ENCODE peak calls at places on chromosomes 2 and 18, in seven cellular contexts. One of them, this sample, is unnamed.

GRCh38 chr2:218249686-218250085 is 11.1 kb upstream of the GPBAR1 start:
- DNase-seq in GM12865: no peak
- DNase-seq in endothelial cell: no peak
- DNase-seq in CD8-positive, alpha-beta T cell: no peak
- DNase-seq in lower lobe of right lung: no peak
- DNase-seq in left ventricle myocardium inferior: no peak
- DNase-seq in brain microvascular endothelial cell: no peak
- DNase-seq in this sample: no peak

GRCh38 chr2:196718796-196719564 is 79.5 kb downstream of the CCDC150 start:
- DNase-seq in lower lobe of right lung: no peak
- DNase-seq in left ventricle myocardium inferior: no peak
- DNase-seq in endothelial cell: peak
- DNase-seq in CD8-positive, alpha-beta T cell: no peak
- DNase-seq in GM12865: no peak
- DNase-seq in brain microvascular endothelial cell: peak
- DNase-seq in this sample: peak

GRCh38 chr2:138708682-138709241 is 71.4 kb downstream of the NXPH2 start:
- DNase-seq in left ventricle myocardium inferior: no peak
- DNase-seq in endothelial cell: no peak
- DNase-seq in brain microvascular endothelial cell: no peak
- DNase-seq in GM12865: no peak
- DNase-seq in lower lobe of right lung: no peak
- DNase-seq in CD8-positive, alpha-beta T cell: no peak
- DNase-seq in this sample: no peak

GRCh38 chr2:29155578-29155977 is 40.4 kb downstream of the CLIP4 start:
- DNase-seq in brain microvascular endothelial cell: peak
- DNase-seq in endothelial cell: no peak
- DNase-seq in left ventricle myocardium inferior: no peak
- DNase-seq in lower lobe of right lung: no peak
- DNase-seq in CD8-positive, alpha-beta T cell: no peak
- DNase-seq in GM12865: no peak
- DNase-seq in this sample: no peak

GRCh38 chr18:47917923-47918610 is 12.4 kb downstream of the SMAD2 start:
- DNase-seq in CD8-positive, alpha-beta T cell: no peak
- DNase-seq in GM12865: peak
- DNase-seq in endothelial cell: no peak
- DNase-seq in left ventricle myocardium inferior: no peak
- DNase-seq in lower lobe of right lung: no peak
- DNase-seq in brain microvascular endothelial cell: no peak
- DNase-seq in this sample: no peak

GRCh38 chr2:50782543-50782942 is 249.4 kb downstream of the NRXN1 start:
- DNase-seq in CD8-positive, alpha-beta T cell: no peak
- DNase-seq in endothelial cell: no peak
- DNase-seq in lower lobe of right lung: no peak
- DNase-seq in GM12865: no peak
- DNase-seq in brain microvascular endothelial cell: peak
- DNase-seq in left ventricle myocardium inferior: no peak
- DNase-seq in this sample: no peak

GRCh38 chr2:127585270-127585807 is 49.9 kb downstream of the MYO7B start:
- DNase-seq in CD8-positive, alpha-beta T cell: no peak
- DNase-seq in left ventricle myocardium inferior: no peak
- DNase-seq in GM12865: no peak
- DNase-seq in endothelial cell: no peak
- DNase-seq in lower lobe of right lung: no peak
- DNase-seq in brain microvascular endothelial cell: no peak
- DNase-seq in this sample: no peak

GRCh38 chr18:48994044-48994651 is 43.4 kb upstream of the SMAD7 start:
- DNase-seq in lower lobe of right lung: peak
- DNase-seq in endothelial cell: no peak
- DNase-seq in CD8-positive, alpha-beta T cell: no peak
- DNase-seq in GM12865: no peak
- DNase-seq in left ventricle myocardium inferior: no peak
- DNase-seq in brain microvascular endothelial cell: peak
- DNase-seq in this sample: no peak

GRCh38 chr2:226247289-226248275 is 552.0 kb downstream of the IRS1 start:
- DNase-seq in GM12865: no peak
- DNase-seq in CD8-positive, alpha-beta T cell: no peak
- DNase-seq in brain microvascular endothelial cell: no peak
- DNase-seq in lower lobe of right lung: no peak
- DNase-seq in left ventricle myocardium inferior: no peak
- DNase-seq in endothelial cell: no peak
- DNase-seq in this sample: no peak

GRCh38 chr2:134122610-134123009 is 131.3 kb upstream of the MGAT5 start:
- DNase-seq in GM12865: no peak
- DNase-seq in brain microvascular endothelial cell: no peak
- DNase-seq in endothelial cell: no peak
- DNase-seq in lower lobe of right lung: no peak
- DNase-seq in CD8-positive, alpha-beta T cell: no peak
- DNase-seq in left ventricle myocardium inferior: no peak
- DNase-seq in this sample: no peak

GRCh38 chr18:13112982-13113381 is 105.6 kb upstream of the LDLRAD4 start:
- DNase-seq in left ventricle myocardium inferior: peak
- DNase-seq in brain microvascular endothelial cell: peak
- DNase-seq in lower lobe of right lung: no peak
- DNase-seq in endothelial cell: peak
- DNase-seq in CD8-positive, alpha-beta T cell: no peak
- DNase-seq in GM12865: no peak
- DNase-seq in this sample: peak

GRCh38 chr2:176527141-176527901 is 258.1 kb downstream of the MTX2 start:
- DNase-seq in endothelial cell: no peak
- DNase-seq in GM12865: no peak
- DNase-seq in brain microvascular endothelial cell: no peak
- DNase-seq in CD8-positive, alpha-beta T cell: no peak
- DNase-seq in left ventricle myocardium inferior: no peak
- DNase-seq in lower lobe of right lung: no peak
- DNase-seq in this sample: no peak

GRCh38 chr18:58552057-58552461 is 76.8 kb downstream of the ALPK2 start:
- DNase-seq in brain microvascular endothelial cell: peak
- DNase-seq in endothelial cell: no peak
- DNase-seq in left ventricle myocardium inferior: no peak
- DNase-seq in lower lobe of right lung: no peak
- DNase-seq in CD8-positive, alpha-beta T cell: no peak
- DNase-seq in GM12865: peak
- DNase-seq in this sample: no peak

GRCh38 chr18:36756262-36756661 is 72.5 kb downstream of the TPGS2 start:
- DNase-seq in GM12865: no peak
- DNase-seq in left ventricle myocardium inferior: no peak
- DNase-seq in endothelial cell: no peak
- DNase-seq in lower lobe of right lung: no peak
- DNase-seq in brain microvascular endothelial cell: no peak
- DNase-seq in CD8-positive, alpha-beta T cell: no peak
- DNase-seq in this sample: no peak

GRCh38 chr2:64792310-64792709 is 138.6 kb upstream of the SERTAD2 start:
- DNase-seq in lower lobe of right lung: no peak
- DNase-seq in brain microvascular endothelial cell: no peak
- DNase-seq in endothelial cell: no peak
- DNase-seq in CD8-positive, alpha-beta T cell: no peak
- DNase-seq in left ventricle myocardium inferior: no peak
- DNase-seq in GM12865: no peak
- DNase-seq in this sample: no peak

GRCh38 chr2:212854116-212854515 is 297.3 kb downstream of the IKZF2 start:
- DNase-seq in endothelial cell: no peak
- DNase-seq in lower lobe of right lung: no peak
- DNase-seq in GM12865: no peak
- DNase-seq in CD8-positive, alpha-beta T cell: no peak
- DNase-seq in left ventricle myocardium inferior: no peak
- DNase-seq in brain microvascular endothelial cell: no peak
- DNase-seq in this sample: no peak

GRCh38 chr2:176285321-176285720 is 16.1 kb downstream of the MTX2 start:
- DNase-seq in GM12865: no peak
- DNase-seq in left ventricle myocardium inferior: no peak
- DNase-seq in lower lobe of right lung: no peak
- DNase-seq in endothelial cell: no peak
- DNase-seq in CD8-positive, alpha-beta T cell: no peak
- DNase-seq in brain microvascular endothelial cell: peak
- DNase-seq in this sample: no peak

GRCh38 chr2:110755494-110756078 is 23.2 kb downstream of the ACOXL start:
- DNase-seq in brain microvascular endothelial cell: no peak
- DNase-seq in CD8-positive, alpha-beta T cell: no peak
- DNase-seq in lower lobe of right lung: no peak
- DNase-seq in GM12865: no peak
- DNase-seq in left ventricle myocardium inferior: no peak
- DNase-seq in endothelial cell: no peak
- DNase-seq in this sample: no peak

GRCh38 chr2:18473241-18473841 is 87.1 kb downstream of the RDH14 start:
- DNase-seq in lower lobe of right lung: no peak
- DNase-seq in left ventricle myocardium inferior: peak
- DNase-seq in GM12865: no peak
- DNase-seq in brain microvascular endothelial cell: peak
- DNase-seq in CD8-positive, alpha-beta T cell: no peak
- DNase-seq in endothelial cell: no peak
- DNase-seq in this sample: no peak

GRCh38 chr2:228180126-228181097 is 1.1 kb downstream of the SPHKAP start:
- DNase-seq in lower lobe of right lung: no peak
- DNase-seq in CD8-positive, alpha-beta T cell: no peak
- DNase-seq in GM12865: no peak
- DNase-seq in brain microvascular endothelial cell: no peak
- DNase-seq in left ventricle myocardium inferior: peak
- DNase-seq in endothelial cell: peak
- DNase-seq in this sample: no peak

GRCh38 chr2:164335947-164336346 is 285.3 kb downstream of the GRB14 start:
- DNase-seq in endothelial cell: no peak
- DNase-seq in GM12865: no peak
- DNase-seq in brain microvascular endothelial cell: no peak
- DNase-seq in CD8-positive, alpha-beta T cell: no peak
- DNase-seq in lower lobe of right lung: no peak
- DNase-seq in left ventricle myocardium inferior: no peak
- DNase-seq in this sample: no peak

GRCh38 chr2:25651066-25651465 is 22.3 kb downstream of the DTNB start:
- DNase-seq in left ventricle myocardium inferior: no peak
- DNase-seq in lower lobe of right lung: no peak
- DNase-seq in CD8-positive, alpha-beta T cell: no peak
- DNase-seq in brain microvascular endothelial cell: peak
- DNase-seq in GM12865: no peak
- DNase-seq in endothelial cell: no peak
- DNase-seq in this sample: no peak

DNA sequence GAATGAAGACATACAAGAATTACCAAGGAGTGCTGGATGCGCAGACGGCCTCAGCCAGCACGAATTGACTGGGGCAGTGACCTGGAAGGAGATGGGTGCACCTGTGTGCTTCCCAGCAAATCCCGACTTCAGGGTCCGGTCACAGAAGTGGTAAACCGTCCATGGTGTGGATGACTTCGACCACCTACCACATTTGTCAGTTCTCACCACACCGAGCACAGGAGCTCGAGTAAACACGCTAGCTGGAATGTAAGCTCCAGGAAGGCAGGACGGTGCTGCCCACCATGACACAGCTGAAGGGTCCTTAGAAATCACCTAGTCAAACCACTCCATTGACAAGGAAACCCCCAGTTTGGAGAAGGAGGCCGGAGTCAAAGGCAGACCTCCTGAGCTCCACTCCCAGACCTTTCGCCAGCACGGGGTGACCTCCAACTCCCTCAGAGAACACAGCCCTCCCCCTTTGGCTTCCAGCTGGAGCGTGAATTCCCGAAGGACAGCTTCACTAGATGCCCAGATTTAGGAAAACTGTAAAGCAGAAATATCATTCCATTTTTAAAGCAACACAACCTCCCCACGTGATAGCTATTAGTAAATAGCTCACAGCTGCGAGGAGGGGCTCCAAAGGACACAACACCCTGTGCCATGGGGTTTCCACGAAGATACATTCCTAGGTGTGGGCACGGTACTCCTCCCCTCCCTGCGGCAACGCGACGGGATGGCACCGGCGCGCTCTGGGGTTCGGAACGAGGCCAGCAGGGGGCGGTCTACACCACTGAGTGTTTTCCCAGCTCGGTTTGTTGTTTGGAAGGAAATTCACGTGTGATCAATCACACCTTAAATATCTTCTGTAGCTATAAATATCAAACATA is 34.1 kb upstream of the GNAL start:
- DNase-seq in GM12865: peak
- DNase-seq in left ventricle myocardium inferior: peak
- DNase-seq in brain microvascular endothelial cell: peak
- DNase-seq in endothelial cell: peak
- DNase-seq in CD8-positive, alpha-beta T cell: peak
- DNase-seq in lower lobe of right lung: peak
- DNase-seq in this sample: no peak
- TF ChIP-seq CTCF in GM12865: peak
- TF ChIP-seq CTCF in left ventricle myocardium inferior: peak
- TF ChIP-seq CTCF in brain microvascular endothelial cell: peak
- TF ChIP-seq CTCF in endothelial cell: peak
- TF ChIP-seq CTCF in CD8-positive, alpha-beta T cell: peak
- TF ChIP-seq CTCF in lower lobe of right lung: peak
- TF ChIP-seq CTCF in this sample: peak

DNA sequence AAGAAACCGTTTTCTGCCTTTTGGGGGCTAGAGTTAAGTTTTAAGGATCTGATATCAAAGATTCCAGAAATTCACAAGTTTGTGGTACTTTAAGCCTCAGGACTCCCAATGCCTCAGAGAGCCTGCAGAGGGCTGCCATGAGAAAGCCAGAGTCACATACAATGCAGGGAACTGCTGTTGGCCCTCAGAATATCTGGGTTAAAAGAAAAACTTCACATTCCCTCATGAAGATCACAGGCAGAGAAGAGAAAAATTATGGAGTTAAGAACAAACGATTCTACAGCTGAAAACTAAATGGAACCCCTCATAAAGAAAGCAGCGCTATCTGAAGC is 39.5 kb downstream of the HDAC4 start:
- DNase-seq in endothelial cell: no peak
- DNase-seq in left ventricle myocardium inferior: no peak
- DNase-seq in lower lobe of right lung: no peak
- DNase-seq in brain microvascular endothelial cell: no peak
- DNase-seq in GM12865: no peak
- DNase-seq in CD8-positive, alpha-beta T cell: no peak
- DNase-seq in this sample: no peak
- TF ChIP-seq CTCF in endothelial cell: no peak
- TF ChIP-seq CTCF in left ventricle myocardium inferior: peak
- TF ChIP-seq CTCF in lower lobe of right lung: no peak
- TF ChIP-seq CTCF in brain microvascular endothelial cell: peak
- TF ChIP-seq CTCF in GM12865: no peak
- TF ChIP-seq CTCF in CD8-positive, alpha-beta T cell: no peak
- TF ChIP-seq CTCF in this sample: peak

DNA sequence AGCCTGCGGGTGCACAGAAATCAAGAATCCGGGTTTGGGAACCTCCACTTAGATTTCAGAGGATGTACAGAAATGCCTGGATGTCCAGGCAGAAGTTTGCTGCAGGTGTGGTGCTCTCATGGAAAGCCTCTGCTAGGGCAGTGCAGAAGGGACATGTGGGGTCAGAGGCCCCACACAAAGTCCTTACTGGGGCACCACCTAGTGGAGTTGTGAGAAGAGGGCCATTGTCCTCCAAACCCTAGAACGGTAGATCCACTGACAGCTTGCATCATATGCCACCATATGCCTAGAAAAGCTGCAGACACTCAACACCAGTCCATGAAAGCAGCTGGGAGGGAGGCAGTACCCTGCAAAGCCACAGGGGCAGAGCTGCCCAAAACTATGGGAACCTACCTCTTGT is 833.0 kb downstream of the TMEM182 start:
- DNase-seq in lower lobe of right lung: no peak
- DNase-seq in endothelial cell: no peak
- DNase-seq in GM12865: no peak
- DNase-seq in left ventricle myocardium inferior: no peak
- DNase-seq in brain microvascular endothelial cell: no peak
- DNase-seq in CD8-positive, alpha-beta T cell: no peak
- DNase-seq in this sample: no peak
- TF ChIP-seq CTCF in lower lobe of right lung: no peak
- TF ChIP-seq CTCF in endothelial cell: no peak
- TF ChIP-seq CTCF in GM12865: no peak
- TF ChIP-seq CTCF in left ventricle myocardium inferior: no peak
- TF ChIP-seq CTCF in brain microvascular endothelial cell: no peak
- TF ChIP-seq CTCF in CD8-positive, alpha-beta T cell: no peak
- TF ChIP-seq CTCF in this sample: no peak

GRCh38 chr2:31268344-31268743 is 34.4 kb downstream of the EHD3 start:
- DNase-seq in brain microvascular endothelial cell: no peak
- DNase-seq in lower lobe of right lung: no peak
- DNase-seq in CD8-positive, alpha-beta T cell: no peak
- DNase-seq in left ventricle myocardium inferior: no peak
- DNase-seq in GM12865: no peak
- DNase-seq in endothelial cell: no peak
- DNase-seq in this sample: no peak
- TF ChIP-seq CTCF in brain microvascular endothelial cell: peak
- TF ChIP-seq CTCF in lower lobe of right lung: no peak
- TF ChIP-seq CTCF in CD8-positive, alpha-beta T cell: no peak
- TF ChIP-seq CTCF in left ventricle myocardium inferior: no peak
- TF ChIP-seq CTCF in GM12865: no peak
- TF ChIP-seq CTCF in endothelial cell: no peak
- TF ChIP-seq CTCF in this sample: no peak

This sample was measured in type B pancreatic cell.